ENCODE peak calls at places on chromosomes 2 and 18, in seven cellular contexts. D is M059J; N is cardiac septum; I is NCI-H460; K is dermis blood vessel endothelial cell; G is brain microvascular endothelial cell; S is CD4-positive, alpha-beta T cell. X is an unnamed sample.

GRCh38 chr2:120765911-120766757 is 30.5 kb downstream of the GLI2 start:
- DNase-seq in D (peak), N (peak), I (no peak), G (peak), K (peak), S (no peak), X (no peak)

GRCh38 chr2:119469131-119469530 is 37.5 kb downstream of the TMEM37 start:
- DNase-seq in G (no peak), S (no peak), N (peak), D (no peak), I (no peak), K (no peak), X (no peak)

GRCh38 chr2:192628017-192628416 is 433.3 kb upstream of the TMEFF2 start:
- DNase-seq in I (no peak), K (no peak), G (no peak), N (no peak), D (no peak), S (no peak), X (no peak)

GRCh38 chr2:67733517-67733916 is 329.3 kb downstream of the C1D start:
- DNase-seq in K (peak), I (no peak), G (peak), N (no peak), D (peak), S (no peak), X (no peak)

GRCh38 chr2:169815849-169816248 is 8.9 kb downstream of the METTL5 start:
- DNase-seq in G (peak), N (no peak), I (peak), D (peak), S (no peak), K (peak), X (no peak)

GRCh38 chr2:219184116-219184515 is 6.0 kb downstream of the RETREG2 start:
- DNase-seq in N (no peak), I (no peak), K (no peak), D (no peak), G (no peak), S (no peak), X (no peak)

GRCh38 chr2:130371723-130372054 is 15.8 kb downstream of the PTPN18 start:
- DNase-seq in N (no peak), S (no peak), G (no peak), D (peak), I (peak), K (no peak), X (no peak)

GRCh38 chr2:7845332-7845731 is 836.5 kb upstream of the ID2 start:
- DNase-seq in G (peak), K (no peak), I (no peak), D (no peak), S (no peak), N (no peak), X (no peak)

GRCh38 chr2:238570926-238571325 is 144.2 kb downstream of the ASB1 start:
- DNase-seq in I (no peak), S (no peak), K (no peak), N (peak), G (no peak), D (no peak), X (no peak)

GRCh38 chr2:8886197-8886508 is 48.7 kb upstream of the KIDINS220 start:
- DNase-seq in S (no peak), I (no peak), D (no peak), G (no peak), K (no peak), N (no peak), X (no peak)

GRCh38 chr2:138503087-138503442 is 1.5 kb downstream of the SPOPL start:
- DNase-seq in D (peak), N (no peak), K (peak), S (no peak), G (no peak), I (no peak), X (no peak)

GRCh38 chr2:175844169-175844568 is 157.9 kb downstream of the LNPK start:
- DNase-seq in S (no peak), I (no peak), N (no peak), D (peak), K (no peak), G (peak), X (no peak)

GRCh38 chr2:237864940-237865622 is 5.7 kb downstream of the RAMP1 start:
- DNase-seq in N (no peak), K (peak), D (peak), S (no peak), G (no peak), I (no peak), X (no peak)

GRCh38 chr2:204019572-204020501 is 83.3 kb downstream of the ICOS start:
- DNase-seq in G (peak), K (peak), S (no peak), I (no peak), N (no peak), D (peak), X (no peak)

GRCh38 chr2:168515502-168515901 is 59.4 kb downstream of the CERS6 start:
- DNase-seq in G (peak), S (no peak), N (no peak), I (no peak), K (no peak), D (peak), X (no peak)

GRCh38 chr2:99876956-99877355 is 265.4 kb downstream of the AFF3 start:
- DNase-seq in I (no peak), S (no peak), K (no peak), D (no peak), N (no peak), G (no peak), X (no peak)

GRCh38 chr2:101479328-101479727 is 4.4 kb upstream of the RFX8 start:
- DNase-seq in K (no peak), I (no peak), N (no peak), S (no peak), D (no peak), G (no peak), X (no peak)

GRCh38 chr2:128402921-128403670 is 84.4 kb upstream of the HS6ST1 start:
- DNase-seq in K (no peak), N (peak), G (no peak), D (no peak), I (no peak), S (peak), X (no peak)

GRCh38 chr18:47756364-47757016 is 174.0 kb downstream of the SMAD2 start:
- DNase-seq in G (peak), D (peak), K (peak), N (no peak), I (peak), S (peak), X (peak)

GRCh38 chr2:119753930-119754321 is 5.8 kb upstream of the PTPN4 start:
- DNase-seq in D (no peak), N (no peak), G (no peak), K (no peak), I (no peak), S (no peak), X (no peak)

GRCh38 chr2:208228481-208228880 is 26.4 kb downstream of the IDH1 start:
- DNase-seq in D (no peak), G (no peak), S (no peak), I (no peak), K (peak), N (no peak), X (no peak)

GRCh38 chr2:7375901-7376300 is 458.7 kb downstream of the RNF144A start:
- DNase-seq in K (no peak), I (no peak), G (no peak), D (no peak), S (no peak), N (no peak), X (no peak)

GRCh38 chr2:24189551-24189950 is 14.7 kb downstream of the FAM228A start:
- DNase-seq in I (no peak), D (no peak), N (no peak), G (no peak), S (no peak), K (no peak), X (no peak)

GRCh38 chr18:8801263-8801901 is 96.0 kb downstream of the MTCL1 start:
- DNase-seq in G (peak), S (no peak), I (peak), N (peak), K (no peak), D (peak), X (no peak)

GRCh38 chr2:191910518-191910917 is 63.6 kb upstream of the CAVIN2 start:
- DNase-seq in N (no peak), S (no peak), D (peak), K (peak), I (no peak), G (peak), X (no peak)

GRCh38 chr2:130754811-130755210 is 529 bp upstream of the AMER3 start:
- DNase-seq in K (no peak), G (no peak), D (no peak), S (no peak), I (no peak), N (peak), X (no peak)

GRCh38 chr18:76430636-76431035 is 64.4 kb downstream of the ZNF516 start:
- DNase-seq in I (no peak), S (no peak), G (no peak), D (no peak), N (no peak), K (no peak), X (no peak)

GRCh38 chr2:222833410-222833809 is 27.4 kb upstream of the ACSL3 start:
- DNase-seq in I (no peak), N (no peak), S (no peak), G (no peak), D (no peak), K (no peak), X (no peak)

GRCh38 chr2:8234253-8234652 is 447.6 kb upstream of the ID2 start:
- DNase-seq in I (no peak), K (no peak), S (no peak), N (no peak), G (no peak), D (no peak), X (no peak)

GRCh38 chr2:229330952-229331351 is 59.9 kb upstream of the PID1 start:
- DNase-seq in K (no peak), N (no peak), D (no peak), S (no peak), G (no peak), I (no peak), X (no peak)

GRCh38 chr2:103264058-103264457 is 502.2 kb downstream of the TMEM182 start:
- DNase-seq in N (no peak), G (no peak), K (no peak), S (no peak), I (no peak), D (no peak), X (no peak)

GRCh38 chr2:113390133-113390849 is 47.2 kb upstream of the ZNG1B start:
- DNase-seq in N (no peak), K (peak), S (peak), G (peak), D (peak), I (peak), X (peak)

GRCh38 chr2:186535861-186536260 is 49.8 kb downstream of the ZC3H15 start:
- DNase-seq in K (no peak), D (no peak), I (no peak), S (no peak), G (no peak), N (no peak), X (no peak)